ENCODE peak calls at places on chromosomes 4 and X, in six cellular contexts. One of them, this sample, is unnamed.

GRCh38 chrX:2848806-2849420 is 20.2 kb downstream of the GYG2 start:
- DNase-seq in foreskin fibroblast: peak
- DNase-seq in AG10803: peak
- DNase-seq in nephron progenitor cell: peak
- DNase-seq in fibroblast of mammary gland: peak
- DNase-seq in sigmoid colon: no peak
- DNase-seq in this sample: no peak

GRCh38 chrX:3811331-3812311 is 98.2 kb upstream of the PRKX start:
- DNase-seq in foreskin fibroblast: peak
- DNase-seq in AG10803: peak
- DNase-seq in nephron progenitor cell: no peak
- DNase-seq in fibroblast of mammary gland: peak
- DNase-seq in sigmoid colon: no peak
- DNase-seq in this sample: no peak

GRCh38 chr4:10736895-10737294 is 52.3 kb upstream of the CLNK start:
- DNase-seq in foreskin fibroblast: no peak
- DNase-seq in AG10803: no peak
- DNase-seq in nephron progenitor cell: no peak
- DNase-seq in fibroblast of mammary gland: no peak
- DNase-seq in sigmoid colon: no peak
- DNase-seq in this sample: no peak

GRCh38 chrX:115968436-115969252 is 201.9 kb upstream of the AGTR2 start:
- DNase-seq in foreskin fibroblast: no peak
- DNase-seq in AG10803: no peak
- DNase-seq in nephron progenitor cell: peak
- DNase-seq in fibroblast of mammary gland: peak
- DNase-seq in sigmoid colon: peak
- DNase-seq in this sample: no peak

GRCh38 chrX:11355259-11355909 is 62.2 kb downstream of the AMELX start:
- DNase-seq in foreskin fibroblast: no peak
- DNase-seq in AG10803: no peak
- DNase-seq in nephron progenitor cell: no peak
- DNase-seq in fibroblast of mammary gland: no peak
- DNase-seq in sigmoid colon: no peak
- DNase-seq in this sample: no peak

GRCh38 chrX:8125566-8125965 is 45.5 kb downstream of the VCX2 start:
- DNase-seq in foreskin fibroblast: no peak
- DNase-seq in AG10803: no peak
- DNase-seq in nephron progenitor cell: no peak
- DNase-seq in fibroblast of mammary gland: no peak
- DNase-seq in sigmoid colon: no peak
- DNase-seq in this sample: no peak

GRCh38 chr4:23194751-23195150 is 502.0 kb downstream of the GBA3 start:
- DNase-seq in foreskin fibroblast: no peak
- DNase-seq in AG10803: no peak
- DNase-seq in nephron progenitor cell: no peak
- DNase-seq in fibroblast of mammary gland: no peak
- DNase-seq in sigmoid colon: no peak
- DNase-seq in this sample: no peak

GRCh38 chrX:134174859-134175258 is 62.1 kb upstream of the CCDC160 start:
- DNase-seq in foreskin fibroblast: no peak
- DNase-seq in AG10803: no peak
- DNase-seq in nephron progenitor cell: peak
- DNase-seq in fibroblast of mammary gland: no peak
- DNase-seq in sigmoid colon: no peak
- DNase-seq in this sample: no peak

GRCh38 chrX:46236411-46236810 is 308.8 kb downstream of the ZNF674 start:
- DNase-seq in foreskin fibroblast: peak
- DNase-seq in AG10803: no peak
- DNase-seq in nephron progenitor cell: no peak
- DNase-seq in fibroblast of mammary gland: peak
- DNase-seq in sigmoid colon: no peak
- DNase-seq in this sample: no peak

GRCh38 chrX:11397680-11398079 is 104.5 kb downstream of the AMELX start:
- DNase-seq in foreskin fibroblast: no peak
- DNase-seq in AG10803: no peak
- DNase-seq in nephron progenitor cell: no peak
- DNase-seq in fibroblast of mammary gland: no peak
- DNase-seq in sigmoid colon: no peak
- DNase-seq in this sample: no peak

GRCh38 chr4:8238515-8239053 is 31.0 kb upstream of the HTRA3 start:
- DNase-seq in foreskin fibroblast: no peak
- DNase-seq in AG10803: no peak
- DNase-seq in nephron progenitor cell: peak
- DNase-seq in fibroblast of mammary gland: no peak
- DNase-seq in sigmoid colon: no peak
- DNase-seq in this sample: no peak

GRCh38 chr4:140054861-140055260 is 99.1 kb downstream of the MAML3 start:
- DNase-seq in foreskin fibroblast: no peak
- DNase-seq in AG10803: no peak
- DNase-seq in nephron progenitor cell: no peak
- DNase-seq in fibroblast of mammary gland: no peak
- DNase-seq in sigmoid colon: no peak
- DNase-seq in this sample: no peak

GRCh38 chr4:61204353-61204752 is 4.2 kb downstream of the ADGRL3 start:
- DNase-seq in foreskin fibroblast: no peak
- DNase-seq in AG10803: no peak
- DNase-seq in nephron progenitor cell: no peak
- DNase-seq in fibroblast of mammary gland: no peak
- DNase-seq in sigmoid colon: no peak
- DNase-seq in this sample: no peak

GRCh38 chr4:25792843-25793242 is 69.9 kb downstream of the SEL1L3 start:
- DNase-seq in foreskin fibroblast: no peak
- DNase-seq in AG10803: no peak
- DNase-seq in nephron progenitor cell: no peak
- DNase-seq in fibroblast of mammary gland: no peak
- DNase-seq in sigmoid colon: no peak
- DNase-seq in this sample: no peak

GRCh38 chr4:187227907-187228699 is 504.4 kb upstream of the FAT1 start:
- DNase-seq in foreskin fibroblast: no peak
- DNase-seq in AG10803: no peak
- DNase-seq in nephron progenitor cell: no peak
- DNase-seq in fibroblast of mammary gland: no peak
- DNase-seq in sigmoid colon: no peak
- DNase-seq in this sample: no peak

GRCh38 chrX:14528629-14529287 is 578 bp upstream of the GLRA2 start:
- DNase-seq in foreskin fibroblast: peak
- DNase-seq in AG10803: peak
- DNase-seq in nephron progenitor cell: peak
- DNase-seq in fibroblast of mammary gland: peak
- DNase-seq in sigmoid colon: peak
- DNase-seq in this sample: no peak

GRCh38 chr4:184284336-184284690 is 66.6 kb upstream of the ENPP6 start:
- DNase-seq in foreskin fibroblast: no peak
- DNase-seq in AG10803: no peak
- DNase-seq in nephron progenitor cell: no peak
- DNase-seq in fibroblast of mammary gland: no peak
- DNase-seq in sigmoid colon: no peak
- DNase-seq in this sample: no peak

GRCh38 chrX:18290200-18290599 is 64.3 kb downstream of the SCML2 start:
- DNase-seq in foreskin fibroblast: no peak
- DNase-seq in AG10803: peak
- DNase-seq in nephron progenitor cell: peak
- DNase-seq in fibroblast of mammary gland: peak
- DNase-seq in sigmoid colon: no peak
- DNase-seq in this sample: no peak

GRCh38 chr4:127416092-127416491 is 216.7 kb upstream of the INTU start:
- DNase-seq in foreskin fibroblast: no peak
- DNase-seq in AG10803: peak
- DNase-seq in nephron progenitor cell: no peak
- DNase-seq in fibroblast of mammary gland: no peak
- DNase-seq in sigmoid colon: no peak
- DNase-seq in this sample: no peak

GRCh38 chr4:123786955-123787354 is 390.4 kb downstream of the SPRY1 start:
- DNase-seq in foreskin fibroblast: no peak
- DNase-seq in AG10803: peak
- DNase-seq in nephron progenitor cell: no peak
- DNase-seq in fibroblast of mammary gland: peak
- DNase-seq in sigmoid colon: peak
- DNase-seq in this sample: no peak

GRCh38 chr4:125043453-125043852 is 271.3 kb upstream of the FAT4 start:
- DNase-seq in foreskin fibroblast: no peak
- DNase-seq in AG10803: peak
- DNase-seq in nephron progenitor cell: no peak
- DNase-seq in fibroblast of mammary gland: peak
- DNase-seq in sigmoid colon: no peak
- DNase-seq in this sample: no peak

GRCh38 chrX:124719060-124719459 is 372.7 kb downstream of the SH2D1A start:
- DNase-seq in foreskin fibroblast: no peak
- DNase-seq in AG10803: no peak
- DNase-seq in nephron progenitor cell: no peak
- DNase-seq in fibroblast of mammary gland: no peak
- DNase-seq in sigmoid colon: no peak
- DNase-seq in this sample: no peak

GRCh38 chr4:7956306-7957112 is 16.8 kb upstream of the AFAP1 start:
- DNase-seq in foreskin fibroblast: peak
- DNase-seq in AG10803: peak
- DNase-seq in nephron progenitor cell: no peak
- DNase-seq in fibroblast of mammary gland: peak
- DNase-seq in sigmoid colon: no peak
- DNase-seq in this sample: no peak

GRCh38 chrX:13216139-13216538 is 103.7 kb downstream of the ATXN3L start:
- DNase-seq in foreskin fibroblast: no peak
- DNase-seq in AG10803: no peak
- DNase-seq in nephron progenitor cell: no peak
- DNase-seq in fibroblast of mammary gland: peak
- DNase-seq in sigmoid colon: no peak
- DNase-seq in this sample: no peak

GRCh38 chrX:71532078-71532752 is 689 bp upstream of the OGT start:
- DNase-seq in foreskin fibroblast: peak
- DNase-seq in AG10803: peak
- DNase-seq in nephron progenitor cell: no peak
- DNase-seq in fibroblast of mammary gland: peak
- DNase-seq in sigmoid colon: no peak
- DNase-seq in this sample: no peak

GRCh38 chr4:106421441-106422296 is 53.1 kb upstream of the GIMD1 start:
- DNase-seq in foreskin fibroblast: no peak
- DNase-seq in AG10803: peak
- DNase-seq in nephron progenitor cell: no peak
- DNase-seq in fibroblast of mammary gland: no peak
- DNase-seq in sigmoid colon: no peak
- DNase-seq in this sample: no peak

GRCh38 chr4:25002679-25003078 is 28.1 kb downstream of the LGI2 start:
- DNase-seq in foreskin fibroblast: no peak
- DNase-seq in AG10803: no peak
- DNase-seq in nephron progenitor cell: no peak
- DNase-seq in fibroblast of mammary gland: peak
- DNase-seq in sigmoid colon: no peak
- DNase-seq in this sample: no peak

GRCh38 chrX:119292445-119292844 is 56.4 kb downstream of the PGRMC1 start:
- DNase-seq in foreskin fibroblast: no peak
- DNase-seq in AG10803: no peak
- DNase-seq in nephron progenitor cell: no peak
- DNase-seq in fibroblast of mammary gland: peak
- DNase-seq in sigmoid colon: no peak
- DNase-seq in this sample: no peak
- TF ChIP-seq CTCF in foreskin fibroblast: no peak
- TF ChIP-seq CTCF in AG10803: peak
- TF ChIP-seq CTCF in nephron progenitor cell: no peak
- TF ChIP-seq CTCF in fibroblast of mammary gland: peak
- TF ChIP-seq CTCF in sigmoid colon: no peak
- TF ChIP-seq CTCF in this sample: no peak

GRCh38 chr4:98614081-98614480 is 44.3 kb downstream of the TSPAN5 start:
- DNase-seq in foreskin fibroblast: no peak
- DNase-seq in AG10803: no peak
- DNase-seq in nephron progenitor cell: no peak
- DNase-seq in fibroblast of mammary gland: no peak
- DNase-seq in sigmoid colon: no peak
- DNase-seq in this sample: no peak
- TF ChIP-seq CTCF in foreskin fibroblast: no peak
- TF ChIP-seq CTCF in AG10803: no peak
- TF ChIP-seq CTCF in nephron progenitor cell: no peak
- TF ChIP-seq CTCF in fibroblast of mammary gland: no peak
- TF ChIP-seq CTCF in sigmoid colon: no peak
- TF ChIP-seq CTCF in this sample: no peak

GRCh38 chr4:82553020-82553419 is 8.8 kb downstream of the TMEM150C start:
- DNase-seq in foreskin fibroblast: no peak
- DNase-seq in AG10803: no peak
- DNase-seq in nephron progenitor cell: no peak
- DNase-seq in fibroblast of mammary gland: no peak
- DNase-seq in sigmoid colon: no peak
- DNase-seq in this sample: no peak

GRCh38 chr4:82559735-82560120 is 2.1 kb downstream of the TMEM150C start:
- DNase-seq in foreskin fibroblast: no peak
- DNase-seq in AG10803: no peak
- DNase-seq in nephron progenitor cell: no peak
- DNase-seq in fibroblast of mammary gland: no peak
- DNase-seq in sigmoid colon: no peak
- DNase-seq in this sample: no peak

GRCh38 chr4:82551734-82552133 is 10.1 kb downstream of the TMEM150C start:
- DNase-seq in foreskin fibroblast: no peak
- DNase-seq in AG10803: no peak
- DNase-seq in nephron progenitor cell: no peak
- DNase-seq in fibroblast of mammary gland: no peak
- DNase-seq in sigmoid colon: no peak
- DNase-seq in this sample: no peak

GRCh38 chr4:82560853-82561744 is 689 bp downstream of the TMEM150C start:
- DNase-seq in foreskin fibroblast: no peak
- DNase-seq in AG10803: no peak
- DNase-seq in nephron progenitor cell: no peak
- DNase-seq in fibroblast of mammary gland: no peak
- DNase-seq in sigmoid colon: no peak
- DNase-seq in this sample: no peak

DNA sequence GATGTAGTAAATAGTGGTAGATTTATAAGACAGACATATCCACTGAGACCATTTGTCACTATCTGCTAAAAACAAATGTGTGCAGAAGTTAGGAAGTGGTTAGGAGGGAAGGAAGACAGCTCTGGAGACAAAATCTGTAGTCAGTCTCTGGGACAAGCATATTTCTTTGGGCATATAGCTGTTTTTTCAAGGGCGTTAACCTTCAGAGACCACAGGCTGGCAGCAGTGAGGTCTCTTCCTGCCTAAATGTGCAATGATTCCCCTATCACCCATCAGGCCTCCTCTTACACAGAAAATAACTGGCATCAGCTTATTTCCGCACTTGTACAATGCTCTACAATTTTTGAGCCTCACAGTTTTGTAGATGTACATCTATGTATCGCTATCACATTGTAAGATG is 6.5 kb downstream of the TMEM150C start:
- DNase-seq in foreskin fibroblast: no peak
- DNase-seq in AG10803: no peak
- DNase-seq in nephron progenitor cell: no peak
- DNase-seq in fibroblast of mammary gland: no peak
- DNase-seq in sigmoid colon: no peak
- DNase-seq in this sample: no peak
- TF ChIP-seq CTCF in foreskin fibroblast: no peak
- TF ChIP-seq CTCF in AG10803: peak
- TF ChIP-seq CTCF in nephron progenitor cell: no peak
- TF ChIP-seq CTCF in fibroblast of mammary gland: peak
- TF ChIP-seq CTCF in sigmoid colon: no peak
- TF ChIP-seq CTCF in this sample: peak

GRCh38 chr4:40962551-40963185 is 212.9 kb downstream of the NSUN7 start:
- DNase-seq in foreskin fibroblast: no peak
- DNase-seq in AG10803: peak
- DNase-seq in nephron progenitor cell: no peak
- DNase-seq in fibroblast of mammary gland: no peak
- DNase-seq in sigmoid colon: no peak
- DNase-seq in this sample: no peak
- TF ChIP-seq CTCF in foreskin fibroblast: no peak
- TF ChIP-seq CTCF in AG10803: no peak
- TF ChIP-seq CTCF in nephron progenitor cell: no peak
- TF ChIP-seq CTCF in fibroblast of mammary gland: no peak
- TF ChIP-seq CTCF in sigmoid colon: no peak
- TF ChIP-seq CTCF in this sample: no peak

This sample was measured in chondrocyte.